ENCODE peak calls at places on chromosomes 16 and 17, in four cellular contexts. V, R, I and D are unnamed samples.

GRCh38 chr17:38672788-38673713 is 1.7 kb downstream of the EPOP start:
- DNase-seq in V (no peak), R (no peak), I (no peak), D (no peak)

GRCh38 chr16:27853651-27854050 is 209.9 kb downstream of the GSG1L start:
- DNase-seq in V (no peak), R (no peak), I (no peak), D (no peak)

GRCh38 chr16:13392341-13392740 is 490.9 kb downstream of the SHISA9 start:
- DNase-seq in V (no peak), R (no peak), I (no peak), D (no peak)

GRCh38 chr17:75086496-75087181 is 1.1 kb upstream of the SLC16A5 start:
- DNase-seq in V (no peak), R (peak; percentile 42), I (no peak), D (no peak)

GRCh38 chr17:10034719-10035475 is 129.8 kb upstream of the RCVRN start:
- DNase-seq in V (no peak), R (no peak), I (no peak), D (no peak)

GRCh38 chr16:47519996-47520679 is 59.0 kb downstream of the PHKB start:
- DNase-seq in V (no peak), R (no peak), I (no peak), D (no peak)

GRCh38 chr17:79833110-79833450 is 6.2 kb downstream of the CBX4 start:
- DNase-seq in V (no peak), R (no peak), I (no peak), D (no peak)

GRCh38 chr17:393806-394717 is 41.5 kb upstream of the RPH3AL start:
- DNase-seq in V (no peak), R (no peak), I (no peak), D (no peak)

GRCh38 chr17:42107597-42108576 is 4.6 kb downstream of the DHX58 start:
- DNase-seq in V (peak; percentile 91), R (peak; percentile 47), I (peak; percentile 75), D (no peak)

GRCh38 chr17:58357312-58358297 is 5.6 kb upstream of the SUPT4H1 start:
- DNase-seq in V (no peak), R (no peak), I (no peak), D (no peak)

GRCh38 chr17:74451557-74451956 is 14.9 kb upstream of the CD300A start:
- DNase-seq in V (no peak), R (no peak), I (no peak), D (no peak)

GRCh38 chr17:59121901-59122480 is 15.3 kb upstream of the TRIM37 start:
- DNase-seq in V (no peak), R (no peak), I (no peak), D (peak; percentile 18)

GRCh38 chr17:2937331-2938003 is 125.9 kb downstream of the OR1D5 start:
- DNase-seq in V (no peak), R (no peak), I (no peak), D (no peak)

GRCh38 chr17:4777969-4778760 is 6.5 kb downstream of the TM4SF5 start:
- DNase-seq in V (no peak), R (no peak), I (no peak), D (no peak)

GRCh38 chr16:62088731-62089410 is 52.6 kb upstream of the CDH8 start:
- DNase-seq in V (no peak), R (no peak), I (no peak), D (no peak)

GRCh38 chr16:87789437-87790277 is 23.9 kb upstream of the KLHDC4 start:
- DNase-seq in V (no peak), R (no peak), I (no peak), D (peak; percentile 98)

GRCh38 chr16:49457196-49457595 is 83.6 kb downstream of the C16orf78 start:
- DNase-seq in V (no peak), R (no peak), I (no peak), D (no peak)

GRCh38 chr16:16120382-16121184 is 102.7 kb downstream of the ABCC6 start:
- DNase-seq in V (no peak), R (no peak), I (no peak), D (no peak)

GRCh38 chr17:56936697-56937322 is 23.0 kb upstream of the TRIM25 start:
- DNase-seq in V (no peak), R (no peak), I (no peak), D (peak; percentile 56)

GRCh38 chr17:1783834-1784611 is 22.2 kb downstream of the SERPINF1 start:
- DNase-seq in V (no peak), R (peak; percentile 68), I (no peak), D (no peak)

GRCh38 chr17:43217614-43218087 is 6.0 kb downstream of the TMEM106A start:
- DNase-seq in V (no peak), R (no peak), I (no peak), D (no peak)

GRCh38 chr16:7160093-7160492 is 172.6 kb upstream of the RBFOX1 start:
- DNase-seq in V (no peak), R (no peak), I (no peak), D (no peak)

GRCh38 chr17:16935241-16935663 is 36.7 kb downstream of the TNFRSF13B start:
- DNase-seq in V (no peak), R (no peak), I (no peak), D (no peak)

GRCh38 chr17:67680445-67681224 is 37.1 kb upstream of the NOL11 start:
- DNase-seq in V (no peak), R (no peak), I (no peak), D (no peak)

GRCh38 chr17:42246515-42246914 is 29.7 kb downstream of the STAT5B start:
- DNase-seq in V (no peak), R (no peak), I (no peak), D (no peak)

GRCh38 chr17:82338858-82339633 is 5.5 kb upstream of the SECTM1 start:
- DNase-seq in V (no peak), R (peak; percentile 75), I (no peak), D (no peak)

GRCh38 chr17:57309479-57309878 is 53.2 kb downstream of the MSI2 start:
- DNase-seq in V (no peak), R (no peak), I (no peak), D (no peak)

GRCh38 chr17:32504166-32504990 is 17.6 kb downstream of the CDK5R1 start:
- DNase-seq in V (no peak), R (no peak), I (no peak), D (no peak)

GRCh38 chr16:64133396-64133795 is 988.5 kb downstream of the CDH11 start:
- DNase-seq in V (no peak), R (no peak), I (no peak), D (no peak)

GRCh38 chr17:66772148-66772812 is 62.6 kb upstream of the CACNG5 start:
- DNase-seq in V (no peak), R (no peak), I (no peak), D (no peak)

GRCh38 chr16:71537643-71538042 is 11.4 kb downstream of the CHST4 start:
- DNase-seq in V (peak; percentile 15), R (peak; percentile 29), I (no peak), D (peak; percentile 18)

GRCh38 chr17:15488557-15488956 is 21.1 kb upstream of the CDRT4 start:
- DNase-seq in V (no peak), R (no peak), I (no peak), D (no peak)

GRCh38 chr16:30417447-30418349 is 10.3 kb downstream of the ZNF771 start:
- DNase-seq in V (peak; percentile 80), R (peak; percentile 78), I (peak; percentile 96), D (peak; percentile 78)

GRCh38 chr17:57391076-57391825 is 134.9 kb downstream of the MSI2 start:
- DNase-seq in V (no peak), R (no peak), I (no peak), D (no peak)

GRCh38 chr17:17675925-17676534 is 5.2 kb upstream of the RAI1 start:
- DNase-seq in V (no peak), R (no peak), I (no peak), D (peak; percentile 91)

GRCh38 chr16:85553436-85554113 is 59.5 kb upstream of the GSE1 start:
- DNase-seq in V (no peak), R (no peak), I (peak; percentile 58), D (no peak)

GRCh38 chr16:6165330-6165984 is 1067.9 kb upstream of the EEF2KMT start:
- DNase-seq in V (no peak), R (no peak), I (no peak), D (no peak)

GRCh38 chr16:86869288-86870022 is 291.1 kb downstream of the FOXL1 start:
- DNase-seq in V (no peak), R (no peak), I (no peak), D (no peak)

GRCh38 chr17:64741924-64742670 is 80.0 kb upstream of the SMURF2 start:
- DNase-seq in V (no peak), R (no peak), I (no peak), D (no peak)
- H3K27ac ChIP-seq in V (no peak overlapping the region), R (no peak overlapping the region), I (no peak overlapping the region), D (no peak overlapping the region)

GRCh38 chr17:48592592-48592991 is 987 bp downstream of the HOXB5 start:
- DNase-seq in V (no peak), R (no peak), I (no peak), D (no peak)
- H3K27ac ChIP-seq in V (no peak overlapping the region), R (no peak overlapping the region), I (no peak overlapping the region), D (no peak overlapping the region)

GRCh38 chr16:22665048-22665797 is 148.7 kb upstream of the HS3ST2 start:
- DNase-seq in V (no peak), R (no peak), I (no peak), D (no peak)

GRCh38 chr16:22664561-22664997 is 149.4 kb upstream of the HS3ST2 start:
- DNase-seq in V (no peak), R (no peak), I (no peak), D (no peak)

GRCh38 chr16:22664132-22664531 is 149.8 kb upstream of the HS3ST2 start:
- DNase-seq in V (no peak), R (no peak), I (no peak), D (no peak)

GRCh38 chr16:22665803-22666202 is 148.2 kb upstream of the HS3ST2 start:
- DNase-seq in V (no peak), R (no peak), I (no peak), D (no peak)

DNA sequence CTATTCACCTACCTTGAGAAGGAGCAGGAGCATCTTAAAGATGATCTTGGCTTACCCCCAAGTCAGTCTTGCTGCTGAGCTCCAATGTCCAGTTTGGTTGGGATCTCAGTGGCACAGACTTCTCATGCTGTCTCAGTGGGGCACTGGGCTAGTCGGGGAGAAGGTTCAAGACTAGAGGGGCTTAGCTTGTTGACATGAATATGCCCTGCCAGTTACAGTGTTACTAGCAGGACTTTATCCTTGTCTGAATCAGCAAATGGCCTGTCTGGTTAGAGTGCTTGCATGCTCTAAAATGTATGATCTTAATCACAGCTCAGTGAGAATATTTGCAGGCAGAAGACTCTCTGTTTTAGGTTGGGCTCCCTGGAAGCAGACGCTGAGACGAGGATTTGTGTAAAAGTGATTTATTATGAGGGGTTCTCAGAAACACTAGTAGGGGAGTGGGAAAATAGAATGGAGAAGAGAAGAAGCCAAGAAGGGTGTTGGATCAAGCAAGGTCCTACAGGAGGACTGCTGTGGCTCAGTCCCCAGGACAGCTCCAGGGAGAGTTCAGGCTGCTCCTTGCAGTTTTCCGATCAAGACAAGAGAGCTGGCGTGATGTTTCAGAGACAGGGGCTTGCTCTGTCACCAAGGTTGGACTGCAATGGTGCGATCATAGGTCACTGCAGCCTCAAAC is 150.4 kb upstream of the HS3ST2 start:
- DNase-seq in V (no peak), R (no peak), I (no peak), D (no peak)
- H3K27ac ChIP-seq in V (no peak overlapping the region), R (no peak overlapping the region), I (no peak overlapping the region), D (no peak overlapping the region)

DNA sequence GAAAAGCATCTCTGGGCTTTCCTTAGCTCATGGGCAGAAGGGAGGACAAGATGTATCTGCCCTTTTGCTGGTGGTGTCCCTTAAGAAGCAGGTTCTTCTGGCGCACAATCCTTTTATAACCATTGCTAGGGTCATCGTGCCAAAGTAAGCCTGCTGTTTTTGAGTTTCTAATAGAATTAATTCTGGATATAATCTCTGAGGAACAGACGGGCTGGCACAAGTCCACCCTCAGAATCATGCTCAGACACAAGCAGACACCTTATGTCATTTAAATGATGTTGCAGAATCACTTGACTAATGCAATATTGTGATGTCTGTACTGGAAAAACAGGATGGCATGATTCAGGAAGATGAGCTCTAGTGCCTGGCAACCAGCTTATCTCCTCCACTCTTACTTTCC is 18.8 kb upstream of the MMD start:
- DNase-seq in V (no peak), R (no peak), I (no peak), D (no peak)
- H3K27ac ChIP-seq in V (no peak overlapping the region), R (no peak overlapping the region), I (no peak overlapping the region), D (no peak overlapping the region)